ENCODE peak calls at places on chromosomes 5 and 9, in eight cellular contexts. Z is right lobe of liver; E is heart left ventricle; K is CD8-positive, alpha-beta memory T cell; Q is psoas muscle; W is endodermal cell; D is adipocyte; N is PC-9. Y is an unnamed sample.

GRCh38 chr5:103624748-103625147 is 62.2 kb upstream of the NUDT12 start:
- DNase-seq in E (no peak), N (no peak), Q (no peak), Z (no peak), W (no peak), K (no peak), D (peak; percentile 48), Y (no peak)

GRCh38 chr9:36100532-36100931 is 36.0 kb upstream of the GLIPR2 start:
- DNase-seq in Q (no peak), W (no peak), N (no peak), K (no peak), E (no peak), D (peak; percentile 52), Z (no peak), Y (no peak)

GRCh38 chr9:34928921-34929320 is 29.2 kb upstream of the PHF24 start:
- DNase-seq in D (no peak), N (no peak), Z (no peak), E (no peak), W (no peak), K (no peak), Q (no peak), Y (no peak)

GRCh38 chr5:150781706-150782614 is 3.4 kb downstream of the SMIM3 start:
- DNase-seq in K (no peak), N (no peak), W (peak; percentile 88), E (peak; percentile 70), Z (no peak), Q (peak; percentile 79), D (peak; percentile 91), Y (peak; percentile 95)

GRCh38 chr5:90802695-90803317 is 244.2 kb downstream of the ADGRV1 start:
- DNase-seq in Z (no peak), Q (no peak), W (peak; percentile 78), N (peak; percentile 32), E (no peak), D (peak; percentile 68), K (no peak), Y (no peak)

GRCh38 chr5:40547557-40547956 is 132.2 kb upstream of the PTGER4 start:
- DNase-seq in Z (no peak), W (no peak), N (no peak), K (no peak), E (no peak), Q (no peak), D (no peak), Y (no peak)

GRCh38 chr9:69180670-69181069 is 6.6 kb downstream of the TJP2 start:
- DNase-seq in Q (no peak), Z (no peak), K (no peak), E (peak; percentile 66), W (no peak), N (peak; percentile 86), D (peak; percentile 92), Y (peak; percentile 46)

GRCh38 chr5:68918306-68918705 is 175.5 kb upstream of the SLC30A5 start:
- DNase-seq in D (no peak), Z (no peak), E (no peak), K (no peak), N (no peak), W (no peak), Q (no peak), Y (no peak)

GRCh38 chr9:95875305-95876137 is at the start of gene ERCC6L2:
- DNase-seq in W (peak; percentile 98), N (peak; percentile 96), K (peak; percentile 88), E (peak; percentile 96), Q (peak; percentile 94), D (peak; percentile 100), Z (peak; percentile 95), Y (peak; percentile 89)

GRCh38 chr9:126119731-126120130 is 206.9 kb upstream of the MVB12B start:
- DNase-seq in E (no peak), K (no peak), Q (no peak), W (no peak), D (no peak), Z (no peak), N (no peak), Y (no peak)

GRCh38 chr5:54807421-54807820 is 178.0 kb downstream of the ESM1 start:
- DNase-seq in Q (no peak), D (peak; percentile 41), K (no peak), N (no peak), W (no peak), E (no peak), Z (no peak), Y (no peak)

GRCh38 chr9:14441976-14442651 is 128.2 kb upstream of the NFIB start:
- DNase-seq in Z (no peak), Q (no peak), D (no peak), W (peak; percentile 86), N (no peak), K (no peak), E (no peak), Y (no peak)

GRCh38 chr9:136764301-136764891 is at the start of gene LCN15:
- DNase-seq in N (no peak), E (no peak), Z (peak; percentile 49), D (no peak), Q (no peak), K (no peak), W (no peak), Y (no peak)

GRCh38 chr5:54990751-54991349 is 5.5 kb upstream of the ESM1 start:
- DNase-seq in D (peak; percentile 88), N (no peak), W (no peak), E (no peak), Z (no peak), K (no peak), Q (no peak), Y (no peak)

GRCh38 chr5:114924784-114925183 is 244.9 kb downstream of the TRIM36 start:
- DNase-seq in N (no peak), E (no peak), Z (no peak), K (no peak), W (no peak), D (no peak), Q (no peak), Y (no peak)

GRCh38 chr5:133384120-133384855 is 228.1 kb downstream of the FSTL4 start:
- DNase-seq in E (no peak), Q (no peak), K (no peak), W (peak; percentile 41), N (no peak), Z (no peak), D (no peak), Y (peak; percentile 46)

GRCh38 chr9:124420991-124421543 is 5.8 kb upstream of the PSMB7 start:
- DNase-seq in Z (no peak), E (no peak), D (no peak), W (no peak), K (no peak), Q (no peak), N (no peak), Y (no peak)

GRCh38 chr5:80597500-80597899 is 27.4 kb upstream of the ANKRD34B start:
- DNase-seq in K (no peak), D (no peak), Q (no peak), W (no peak), N (no peak), E (no peak), Z (no peak), Y (no peak)

GRCh38 chr5:142883438-142883837 is 113.3 kb downstream of the ARHGAP26 start:
- DNase-seq in Q (no peak), K (no peak), N (no peak), E (no peak), D (no peak), W (no peak), Z (no peak), Y (no peak)

GRCh38 chr9:804026-804425 is 37.5 kb upstream of the DMRT1 start:
- DNase-seq in Q (no peak), Z (no peak), E (no peak), D (no peak), K (no peak), W (no peak), N (no peak), Y (no peak)

GRCh38 chr5:89117131-89117644 is 234.2 kb upstream of the MEF2C start:
- DNase-seq in E (no peak), Z (peak; percentile 60), K (no peak), W (no peak), N (peak; percentile 11), Q (no peak), D (peak; percentile 17), Y (no peak)

GRCh38 chr9:105978336-105978735 is 284.0 kb downstream of the TMEM38B start:
- DNase-seq in D (no peak), Q (no peak), K (no peak), Z (no peak), E (no peak), W (no peak), N (no peak), Y (no peak)

GRCh38 chr9:93949694-93950449 is 5.3 kb downstream of the BARX1 start:
- DNase-seq in K (no peak), N (no peak), Q (no peak), D (peak; percentile 59), W (peak; percentile 79), E (no peak), Z (no peak), Y (no peak)

GRCh38 chr9:131999692-132000551 is 79.7 kb downstream of the MED27 start:
- DNase-seq in K (no peak), E (no peak), Q (no peak), D (peak; percentile 29), W (no peak), N (no peak), Z (no peak), Y (no peak)

GRCh38 chr5:168179185-168179584 is 112.3 kb upstream of the WWC1 start:
- DNase-seq in Z (no peak), D (no peak), K (no peak), Q (no peak), W (no peak), N (no peak), E (no peak), Y (no peak)

GRCh38 chr9:89319015-89319905 is 960 bp downstream of the SECISBP2 start:
- DNase-seq in Z (no peak), Q (no peak), W (no peak), D (peak; percentile 40), E (no peak), K (no peak), N (no peak), Y (no peak)
- H3K4me1 ChIP-seq in Z (no peaks in the 10 kb centered on the region), Q (peaks cover 52% of the 10 kb centered on the region), W (peaks cover 7% of the 10 kb centered on the region), D (peaks cover 34% of the 10 kb centered on the region), E (peaks cover 47% of the 10 kb centered on the region), K (peaks cover 45% of the 10 kb centered on the region), N (peaks cover 45% of the 10 kb centered on the region), Y (peaks cover 27% of the 10 kb centered on the region)

GRCh38 chr5:154937718-154938466 is at the start of gene GEMIN5:
- DNase-seq in Q (peak; percentile 86), E (peak; percentile 85), Z (peak; percentile 92), N (peak; percentile 88), K (peak; percentile 76), D (peak; percentile 93), W (peak; percentile 96), Y (peak; percentile 20)
- H3K4me1 ChIP-seq in Q (peaks cover 27% of the 10 kb centered on the region), E (peaks cover 36% of the 10 kb centered on the region), Z (no peaks in the 10 kb centered on the region), N (peaks cover 26% of the 10 kb centered on the region), K (peaks cover 32% of the 10 kb centered on the region), D (peaks cover 29% of the 10 kb centered on the region), W (peaks cover 4% of the 10 kb centered on the region), Y (peaks cover 24% of the 10 kb centered on the region)

GRCh38 chr5:36656556-36656955 is 50.1 kb downstream of the SLC1A3 start:
- DNase-seq in Z (no peak), W (no peak), K (no peak), N (no peak), Q (no peak), E (no peak), D (no peak), Y (no peak)
- H3K4me1 ChIP-seq in Z (no peaks in the 10 kb centered on the region), W (no peaks in the 10 kb centered on the region), K (no peaks in the 10 kb centered on the region), N (peaks cover 70% of the 10 kb centered on the region), Q (peaks cover 65% of the 10 kb centered on the region), E (peaks cover 67% of the 10 kb centered on the region), D (peaks cover 49% of the 10 kb centered on the region), Y (peaks cover 3% of the 10 kb centered on the region)

DNA sequence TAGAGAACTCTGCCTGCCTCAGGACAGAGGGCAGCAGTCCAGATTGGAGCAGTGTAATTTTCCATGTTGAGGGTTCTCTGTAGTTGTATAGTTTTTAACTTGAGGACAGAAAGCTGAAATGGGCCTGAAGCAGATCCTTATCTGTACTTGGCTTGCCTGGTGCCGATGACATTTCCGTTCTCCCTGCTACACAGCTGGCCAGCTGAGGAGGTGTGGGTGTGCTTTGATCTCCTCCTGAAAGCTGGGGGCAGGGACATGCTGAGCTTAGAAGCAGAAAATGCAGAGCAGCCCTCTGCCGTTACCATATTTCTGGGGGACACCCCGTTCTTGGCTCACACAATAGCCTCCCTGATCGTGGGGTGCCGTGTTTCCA is 10.4 kb downstream of the GLRX start:
- DNase-seq in Z (no peak), Q (peak; percentile 34), K (no peak), D (no peak), N (no peak), W (peak; percentile 41), E (no peak), Y (no peak)
- H3K4me1 ChIP-seq in Z (peaks cover 7% of the 10 kb centered on the region), Q (peaks cover 63% of the 10 kb centered on the region), K (peaks cover 89% of the 10 kb centered on the region), D (peaks cover 41% of the 10 kb centered on the region), N (no peaks in the 10 kb centered on the region), W (peaks cover 13% of the 10 kb centered on the region), E (peaks cover 75% of the 10 kb centered on the region), Y (peaks cover 3% of the 10 kb centered on the region)